ENCODE peak calls at places on chromosomes 16 and 17, in four cellular contexts. E, J, S and R are unnamed samples.

GRCh38 chr16:9139965-9140364 is 48.5 kb downstream of the HAPSTR1 start:
- DNase-seq in E (no peak), S (peak), J (peak), R (peak)

GRCh38 chr16:50458694-50459271 is 89.4 kb upstream of the NKD1 start:
- DNase-seq in S (no peak), E (no peak), J (no peak), R (peak)

GRCh38 chr17:45269912-45270311 is 8.0 kb upstream of the SPATA32 start:
- DNase-seq in E (no peak), S (no peak), J (no peak), R (no peak)

GRCh38 chr16:424623-425081 is 797 bp upstream of the RAB11FIP3 start:
- DNase-seq in J (peak), E (peak), S (no peak), R (peak)

GRCh38 chr17:82311971-82312370 is 5.4 kb downstream of the CD7 start:
- DNase-seq in S (no peak), E (no peak), J (no peak), R (no peak)

GRCh38 chr17:81295678-81296381 is 723 bp upstream of the SLC38A10 start:
- DNase-seq in S (peak), J (peak), E (peak), R (peak)

GRCh38 chr16:1997591-1998359 is 8.0 kb downstream of the SYNGR3 start:
- DNase-seq in E (peak), S (no peak), J (no peak), R (no peak)

GRCh38 chr16:69701866-69702265 is 24.5 kb downstream of the NQO1 start:
- DNase-seq in E (no peak), S (no peak), J (no peak), R (no peak)

GRCh38 chr17:72458301-72458700 is 337.5 kb downstream of the SOX9 start:
- DNase-seq in S (no peak), E (no peak), J (no peak), R (no peak)

GRCh38 chr17:83149761-83150251 is 70.4 kb downstream of the METRNL start:
- DNase-seq in S (no peak), E (no peak), J (no peak), R (no peak)

GRCh38 chr17:82400830-82401229 is 17.3 kb upstream of the HEXD start:
- DNase-seq in E (peak), J (no peak), S (no peak), R (peak)

GRCh38 chr16:2429771-2430663 is 770 bp downstream of the CCNF start:
- DNase-seq in E (no peak), S (peak), J (peak), R (no peak)

GRCh38 chr17:64148699-64149098 is 18.8 kb upstream of the ERN1 start:
- DNase-seq in E (no peak), J (peak), S (no peak), R (no peak)

GRCh38 chr17:9290226-9290613 is 268.9 kb downstream of the NTN1 start:
- DNase-seq in J (no peak), S (no peak), E (no peak), R (no peak)

GRCh38 chr17:66432996-66433556 is 130.7 kb downstream of the PRKCA start:
- DNase-seq in J (no peak), E (no peak), S (no peak), R (no peak)

GRCh38 chr17:4877089-4877488 is 22.2 kb upstream of the C17orf107 start:
- DNase-seq in S (peak), E (no peak), J (peak), R (no peak)

GRCh38 chr16:82630688-82631087 is 3.9 kb downstream of the CDH13 start:
- DNase-seq in E (no peak), J (no peak), S (peak), R (no peak)

GRCh38 chr17:74454197-74455024 is 12.0 kb upstream of the CD300A start:
- DNase-seq in J (peak), S (peak), E (peak), R (peak)

GRCh38 chr17:74452027-74452840 is 14.2 kb upstream of the CD300A start:
- DNase-seq in S (no peak), J (no peak), E (peak), R (no peak)

GRCh38 chr17:74452841-74453661 is 13.4 kb upstream of the CD300A start:
- DNase-seq in S (no peak), J (no peak), E (peak), R (no peak)

GRCh38 chr17:74455025-74455585 is 11.3 kb upstream of the CD300A start:
- DNase-seq in J (no peak), S (no peak), E (peak), R (no peak)

DNA sequence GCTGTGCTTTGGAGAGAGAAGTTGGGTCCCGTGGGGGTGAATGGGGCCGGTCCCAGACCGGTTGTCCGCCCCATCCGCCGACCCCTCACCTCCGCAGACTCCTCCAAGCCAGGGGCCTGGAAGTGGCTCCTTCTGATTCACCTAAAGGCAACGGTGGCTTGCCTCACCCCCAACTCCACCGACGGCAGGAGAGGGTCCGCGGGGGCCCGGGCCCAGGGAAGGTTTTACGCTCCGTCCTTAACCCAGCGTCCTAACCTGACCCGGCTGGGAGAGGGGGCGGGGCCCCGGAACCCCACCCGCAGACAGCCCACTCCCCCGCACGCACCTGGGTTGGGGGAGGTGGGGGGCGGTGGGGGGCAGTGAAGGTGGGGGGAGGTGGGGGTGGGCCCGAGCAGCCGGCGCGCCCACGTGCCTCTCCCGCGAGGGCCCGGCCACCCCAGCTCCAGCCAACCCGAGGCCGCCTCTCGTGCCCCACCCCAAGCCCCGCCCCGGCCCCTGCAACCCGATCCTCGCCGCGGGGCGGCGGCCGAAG is 12.7 kb upstream of the CD300A start:
- DNase-seq in E (peak), S (no peak), J (no peak), R (no peak)
- H3K4me3 ChIP-seq in E (no peak), S (peak), J (peak), R (peak)

GRCh38 chr16:80924372-80924978 is 82.2 kb downstream of the CMC2 start:
- DNase-seq in E (peak), S (peak), J (peak), R (no peak)
- TF ChIP-seq CTCF in E (no peak), S (peak), J (peak), R (peak)

DNA sequence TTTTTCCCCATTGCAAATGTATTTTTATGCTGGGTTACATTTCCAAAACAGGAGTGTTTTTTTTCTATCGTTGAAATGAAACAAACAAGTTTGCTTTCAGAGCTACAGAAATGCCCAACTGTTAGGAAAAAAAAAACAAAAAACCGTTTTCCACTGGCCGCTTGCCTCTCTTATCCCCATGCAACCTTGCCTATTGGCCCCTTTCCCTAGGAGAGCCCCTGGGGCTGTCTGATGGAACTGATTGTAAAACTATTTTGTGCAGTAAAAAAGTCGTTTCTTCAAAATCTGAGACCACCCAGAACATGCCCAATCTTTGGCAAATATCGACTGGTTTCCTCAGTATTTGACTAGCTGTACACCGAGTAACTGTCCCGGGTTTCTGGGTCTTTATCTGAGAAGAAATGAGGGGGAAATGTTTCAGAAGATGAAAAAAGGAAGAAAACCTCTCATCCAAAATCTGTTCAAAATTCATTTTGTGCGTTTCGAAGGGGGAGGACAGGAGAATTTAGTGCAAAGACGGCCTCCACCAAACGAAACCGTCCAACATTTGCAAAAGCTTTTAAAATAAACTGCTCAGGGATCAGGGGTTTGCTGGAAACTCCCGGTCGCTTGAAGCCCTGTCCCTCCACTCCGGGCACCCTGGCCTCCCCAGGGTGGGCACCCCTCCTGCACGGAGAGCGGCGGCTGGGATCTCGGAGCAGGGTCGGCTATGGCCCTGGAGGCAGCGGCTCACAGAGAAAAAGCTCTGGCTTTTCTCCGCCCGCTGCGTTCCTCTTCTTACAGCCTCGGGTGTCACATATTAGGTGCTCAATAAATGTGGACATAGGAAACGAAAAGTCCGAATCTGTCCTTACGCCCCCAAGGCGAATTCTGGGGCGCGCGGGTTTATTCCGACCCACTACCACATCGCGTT is 1.0 kb upstream of the GNAO1 start:
- DNase-seq in E (no peak), J (peak), S (peak), R (no peak)
- H3K4me3 ChIP-seq in E (no peak), J (peak), S (peak), R (peak)

GRCh38 chr17:10463402-10463801 is 6.0 kb downstream of the MYH4 start:
- DNase-seq in J (no peak), S (no peak), E (no peak), R (no peak)
- TF ChIP-seq CTCF in J (no peak), S (no peak), E (no peak), R (no peak)

GRCh38 chr16:54286330-54287017 is at the start of gene IRX3:
- DNase-seq in S (peak), J (no peak), E (no peak), R (peak)
- H3K4me3 ChIP-seq in S (peak), J (peak), E (no peak), R (peak)

GRCh38 chr17:57420674-57421392 is 164.5 kb downstream of the MSI2 start:
- DNase-seq in E (peak), S (no peak), J (no peak), R (no peak)

GRCh38 chr17:57418463-57419246 is 162.3 kb downstream of the MSI2 start:
- DNase-seq in E (no peak), S (no peak), J (no peak), R (no peak)

GRCh38 chr17:57422574-57423164 is 166.3 kb downstream of the MSI2 start:
- DNase-seq in E (no peak), S (peak), J (no peak), R (no peak)

GRCh38 chr17:57421393-57421717 is 165.0 kb downstream of the MSI2 start:
- DNase-seq in S (no peak), E (no peak), J (no peak), R (no peak)

DNA sequence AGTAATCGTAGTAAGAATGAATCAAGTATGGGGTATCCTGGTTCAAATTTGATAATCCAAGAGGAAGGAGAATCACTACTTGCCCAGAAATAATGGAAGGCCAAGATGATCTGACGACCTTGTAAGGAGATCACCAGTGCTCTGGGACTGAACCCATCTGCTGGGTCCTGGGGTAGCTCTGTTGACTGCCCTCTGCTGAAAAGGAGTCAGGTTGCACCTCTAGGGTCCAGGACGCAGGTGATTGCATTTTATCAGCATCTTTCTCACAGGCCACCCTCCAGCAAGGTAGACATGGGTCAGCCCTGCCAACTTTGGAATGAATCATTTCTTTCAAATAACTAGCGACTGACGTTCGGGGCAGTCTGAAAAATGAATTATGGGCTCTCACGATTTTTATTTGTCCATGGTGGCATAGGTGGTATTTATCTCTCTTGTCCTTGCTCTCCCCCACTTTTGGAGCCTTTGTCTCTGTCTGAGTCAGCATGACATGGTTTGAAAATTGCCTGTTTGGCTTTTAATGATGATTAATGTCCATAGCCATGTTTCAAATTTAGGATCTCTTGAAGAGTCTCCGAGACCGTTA is 163.7 kb downstream of the MSI2 start:
- DNase-seq in E (no peak), S (no peak), J (no peak), R (no peak)
- TF ChIP-seq CTCF in E (no peak), S (no peak), J (no peak), R (no peak)

GRCh38 chr16:88428156-88428555 is 24.9 kb upstream of the ZFPM1 start:
- DNase-seq in S (no peak), E (no peak), J (no peak), R (no peak)

GRCh38 chr16:88430524-88431446 is 22.3 kb upstream of the ZFPM1 start:
- DNase-seq in S (no peak), E (peak), J (no peak), R (no peak)

GRCh38 chr16:88428616-88429386 is 24.3 kb upstream of the ZFPM1 start:
- DNase-seq in S (no peak), E (no peak), J (no peak), R (no peak)

GRCh38 chr16:88430185-88430523 is 22.9 kb upstream of the ZFPM1 start:
- DNase-seq in J (no peak), E (no peak), S (no peak), R (no peak)

DNA sequence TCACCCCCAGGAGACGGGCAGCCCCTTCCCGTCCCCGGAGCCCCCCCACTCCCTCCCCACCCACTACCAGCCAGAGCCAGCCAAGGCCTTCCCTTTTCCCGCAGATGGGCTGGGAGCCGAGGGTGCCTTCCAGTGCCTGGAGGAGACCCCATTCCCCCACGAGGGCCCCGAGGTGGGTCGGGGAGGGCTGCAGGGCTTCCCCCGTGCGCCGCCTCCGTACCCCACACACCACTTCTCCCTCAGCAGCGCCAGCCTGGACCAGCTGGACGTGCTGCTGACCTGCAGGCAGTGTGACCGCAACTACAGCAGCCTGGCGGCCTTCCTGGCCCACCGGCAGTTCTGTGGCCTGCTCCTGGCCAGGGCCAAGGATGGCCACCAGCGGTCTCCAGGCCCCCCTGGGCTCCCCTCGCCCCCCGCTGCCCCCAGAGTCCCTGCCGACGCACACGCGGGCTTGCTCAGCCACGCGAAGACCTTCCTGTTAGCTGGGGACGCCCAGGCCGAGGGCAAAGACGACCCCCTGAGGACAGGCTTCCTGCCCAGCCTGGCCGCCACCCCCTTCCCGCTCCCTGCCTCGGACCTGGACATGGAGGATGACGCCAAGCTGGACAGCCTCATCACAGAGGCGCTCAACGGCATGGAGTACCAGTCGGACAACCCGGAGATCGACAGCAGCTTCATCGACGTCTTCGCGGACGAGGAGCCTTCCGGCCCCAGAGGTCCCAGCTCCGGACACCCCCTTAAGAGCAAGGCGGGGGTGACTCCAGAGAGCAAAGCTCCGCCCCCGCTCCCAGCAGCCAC is 23.5 kb upstream of the ZFPM1 start:
- DNase-seq in E (no peak), J (no peak), S (no peak), R (no peak)
- H3K4me3 ChIP-seq in E (no peak), J (peak), S (no peak), R (peak)

GRCh38 chr17:63035271-63035670 is 69.2 kb downstream of the TANC2 start:
- DNase-seq in S (peak), E (no peak), J (no peak), R (no peak)
- TF ChIP-seq CTCF in S (no peak), E (no peak), J (no peak), R (no peak)

GRCh38 chr16:72299684-72300243 is 127.8 kb upstream of the PMFBP1 start:
- DNase-seq in E (no peak), S (no peak), J (no peak), R (no peak)
- H3K4me3 ChIP-seq in E (no peak), S (no peak), J (no peak), R (no peak)

GRCh38 chr17:68863091-68863652 is 92.0 kb downstream of the ABCA8 start:
- DNase-seq in S (no peak), E (no peak), J (no peak), R (no peak)
- TF ChIP-seq CTCF in S (no peak), E (no peak), J (peak), R (no peak)